ENCODE peak calls at places on chromosomes 11 and 22, in seven cellular contexts. O, P, S, R, G, F and I are unnamed samples.

GRCh38 chr11:63920870-63921417 is 4.0 kb upstream of the RCOR2 start:
- DNase-seq in P (no peak), F (no peak), R (no peak), S (no peak), G (peak), O (peak), I (no peak)

GRCh38 chr22:41092847-41093371 is 517 bp downstream of the EP300 start:
- DNase-seq in O (no peak), G (no peak), R (no peak), S (peak), F (no peak), P (peak), I (no peak)

GRCh38 chr11:57752954-57753353 is 1.3 kb upstream of the BTBD18 start:
- DNase-seq in S (no peak), O (peak), P (no peak), G (no peak), F (no peak), R (no peak), I (no peak)

GRCh38 chr11:61448552-61448927 is 18.6 kb downstream of the SDHAF2 start:
- DNase-seq in O (no peak), P (no peak), G (no peak), R (no peak), F (no peak), S (no peak), I (no peak)

GRCh38 chr11:115406404-115406803 is 97.8 kb downstream of the CADM1 start:
- DNase-seq in S (no peak), O (no peak), P (no peak), R (no peak), F (no peak), G (no peak), I (no peak)

GRCh38 chr11:32918427-32918826 is 25.8 kb downstream of the QSER1 start:
- DNase-seq in F (no peak), P (no peak), G (no peak), R (no peak), S (no peak), O (no peak), I (no peak)

GRCh38 chr22:46593211-46593676 is 26.9 kb upstream of the GRAMD4 start:
- DNase-seq in F (no peak), S (no peak), G (peak), P (no peak), R (no peak), O (no peak), I (no peak)

GRCh38 chr11:69530278-69531070 is 49.0 kb downstream of the LINC01488 start:
- DNase-seq in F (no peak), O (no peak), G (no peak), P (no peak), R (no peak), S (no peak), I (no peak)